ENCODE peak calls at places on chromosomes 2 and 18, in nine cellular contexts. A is AG08395; R is effector memory CD4-positive, alpha-beta T cell; X is cardiac muscle cell; V is effector memory CD8-positive, alpha-beta T cell; N is bronchial epithelial cell; W is tibial artery; C is ELR; P is endothelial cell of umbilical vein. T is an unnamed sample.

GRCh38 chr2:60569680-60570111 is 16.2 kb upstream of the BCL11A start:
- DNase-seq in A (no peak), R (no peak), X (no peak), V (no peak), N (no peak), W (no peak), C (no peak), P (no peak), T (no peak)

GRCh38 chr2:54353216-54353615 is 97.2 kb upstream of the TSPYL6 start:
- DNase-seq in A (no peak), R (no peak), X (no peak), V (no peak), N (no peak), W (no peak), C (no peak), P (no peak), T (no peak)

GRCh38 chr2:164826293-164827243 is 15.1 kb downstream of the COBLL1 start:
- DNase-seq in A (peak; percentile 45), R (no peak), X (peak; percentile 69), V (no peak), N (peak; percentile 67), W (peak; percentile 69), C (no peak), P (peak; percentile 66), T (peak; percentile 73)

GRCh38 chr2:17960925-17961324 is 82.5 kb downstream of the KCNS3 start:
- DNase-seq in A (no peak), R (no peak), X (no peak), V (no peak), N (no peak), W (no peak), C (no peak), P (no peak), T (no peak)

GRCh38 chr2:83860320-83860719 is 598.8 kb downstream of the SUCLG1 start:
- DNase-seq in A (no peak), R (no peak), X (no peak), V (no peak), N (no peak), W (no peak), C (no peak), P (no peak), T (no peak)

GRCh38 chr2:76684762-76685161 is 837.4 kb downstream of the LRRTM4 start:
- DNase-seq in A (no peak), R (no peak), X (no peak), V (no peak), N (no peak), W (no peak), C (no peak), P (no peak), T (no peak)

GRCh38 chr2:197208029-197208428 is 102.6 kb downstream of the ANKRD44 start:
- DNase-seq in A (no peak), R (no peak), X (no peak), V (no peak), N (no peak), W (no peak), C (no peak), P (no peak), T (no peak)

GRCh38 chr2:120956486-120957156 is 221.0 kb downstream of the GLI2 start:
- DNase-seq in A (no peak), R (no peak), X (no peak), V (no peak), N (no peak), W (no peak), C (no peak), P (no peak), T (no peak)

GRCh38 chr18:28729321-28729720 is 552.4 kb upstream of the CDH2 start:
- DNase-seq in A (no peak), R (no peak), X (no peak), V (no peak), N (peak; percentile 68), W (no peak), C (peak; percentile 80), P (peak; percentile 5), T (peak; percentile 55)

GRCh38 chr18:67508146-67508545 is 8.4 kb downstream of the DSEL start:
- DNase-seq in A (no peak), R (no peak), X (no peak), V (no peak), N (no peak), W (no peak), C (peak; percentile 45), P (no peak), T (no peak)